ENCODE peak calls at places on chromosome 18, in seven cellular contexts. One of them, this sample, is unnamed.

GRCh38 chr18:63155169-63155852 is 164.3 kb downstream of the BCL2 start:
- DNase-seq in IMR-90: no peak
- DNase-seq in neuronal stem cell: peak; percentile 41
- DNase-seq in H1: peak; percentile 50
- DNase-seq in mesendoderm: peak; percentile 86
- DNase-seq in mesenchymal stem cell: peak; percentile 5
- DNase-seq in trophoblast cell: peak; percentile 86
- DNase-seq in this sample: peak; percentile 91

GRCh38 chr18:58241877-58242276 is 197.9 kb downstream of the NEDD4L start:
- DNase-seq in neuronal stem cell: no peak
- DNase-seq in mesenchymal stem cell: peak; percentile 31
- DNase-seq in mesendoderm: no peak
- DNase-seq in IMR-90: peak; percentile 93
- DNase-seq in H1: no peak
- DNase-seq in trophoblast cell: no peak
- DNase-seq in this sample: no peak

GRCh38 chr18:54479365-54479764 is 111.7 kb upstream of the DYNAP start:
- DNase-seq in neuronal stem cell: no peak
- DNase-seq in mesendoderm: peak; percentile 27
- DNase-seq in trophoblast cell: peak; percentile 79
- DNase-seq in IMR-90: no peak
- DNase-seq in H1: no peak
- DNase-seq in mesenchymal stem cell: no peak
- DNase-seq in this sample: no peak

GRCh38 chr18:70459251-70459650 is 170.4 kb downstream of the SOCS6 start:
- DNase-seq in trophoblast cell: no peak
- DNase-seq in H1: no peak
- DNase-seq in mesenchymal stem cell: no peak
- DNase-seq in mesendoderm: no peak
- DNase-seq in neuronal stem cell: no peak
- DNase-seq in IMR-90: no peak
- DNase-seq in this sample: no peak

GRCh38 chr18:2662990-2663389 is 7.5 kb downstream of the SMCHD1 start:
- DNase-seq in neuronal stem cell: no peak
- DNase-seq in IMR-90: no peak
- DNase-seq in trophoblast cell: no peak
- DNase-seq in H1: no peak
- DNase-seq in mesenchymal stem cell: no peak
- DNase-seq in mesendoderm: no peak
- DNase-seq in this sample: no peak

GRCh38 chr18:13447621-13448020 is 229.1 kb downstream of the LDLRAD4 start:
- DNase-seq in mesenchymal stem cell: peak; percentile 48
- DNase-seq in IMR-90: peak; percentile 48
- DNase-seq in mesendoderm: peak; percentile 84
- DNase-seq in neuronal stem cell: no peak
- DNase-seq in trophoblast cell: peak; percentile 95
- DNase-seq in H1: no peak
- DNase-seq in this sample: peak; percentile 47

GRCh38 chr18:55575949-55576348 is 12.0 kb downstream of the TCF4 start:
- DNase-seq in H1: no peak
- DNase-seq in neuronal stem cell: no peak
- DNase-seq in trophoblast cell: no peak
- DNase-seq in mesendoderm: no peak
- DNase-seq in IMR-90: no peak
- DNase-seq in mesenchymal stem cell: no peak
- DNase-seq in this sample: no peak

GRCh38 chr18:43534511-43534910 is 257.2 kb upstream of the SYT4 start:
- DNase-seq in mesenchymal stem cell: peak; percentile 6
- DNase-seq in H1: no peak
- DNase-seq in neuronal stem cell: no peak
- DNase-seq in IMR-90: no peak
- DNase-seq in trophoblast cell: no peak
- DNase-seq in mesendoderm: peak; percentile 10
- DNase-seq in this sample: no peak

GRCh38 chr18:62339106-62339988 is 14.2 kb downstream of the TNFRSF11A start:
- DNase-seq in H1: no peak
- DNase-seq in trophoblast cell: peak; percentile 56
- DNase-seq in mesendoderm: peak; percentile 40
- DNase-seq in neuronal stem cell: no peak
- DNase-seq in IMR-90: peak; percentile 81
- DNase-seq in mesenchymal stem cell: peak; percentile 22
- DNase-seq in this sample: no peak

GRCh38 chr18:55384551-55385275 is 203.3 kb downstream of the TCF4 start:
- DNase-seq in IMR-90: peak; percentile 48
- DNase-seq in H1: peak; percentile 10
- DNase-seq in mesendoderm: peak; percentile 78
- DNase-seq in trophoblast cell: peak; percentile 14
- DNase-seq in neuronal stem cell: no peak
- DNase-seq in mesenchymal stem cell: peak; percentile 49
- DNase-seq in this sample: peak; percentile 54

GRCh38 chr18:4878480-4878879 is 318.6 kb downstream of the AKAIN1 start:
- DNase-seq in neuronal stem cell: no peak
- DNase-seq in mesenchymal stem cell: no peak
- DNase-seq in trophoblast cell: no peak
- DNase-seq in H1: no peak
- DNase-seq in IMR-90: no peak
- DNase-seq in mesendoderm: no peak
- DNase-seq in this sample: no peak

GRCh38 chr18:26471826-26472225 is 76.5 kb downstream of the KCTD1 start:
- DNase-seq in neuronal stem cell: no peak
- DNase-seq in H1: no peak
- DNase-seq in mesenchymal stem cell: no peak
- DNase-seq in trophoblast cell: no peak
- DNase-seq in IMR-90: no peak
- DNase-seq in mesendoderm: no peak
- DNase-seq in this sample: no peak

GRCh38 chr18:36786686-36787085 is 42.1 kb downstream of the TPGS2 start:
- DNase-seq in neuronal stem cell: no peak
- DNase-seq in trophoblast cell: peak; percentile 85
- DNase-seq in mesendoderm: peak; percentile 37
- DNase-seq in H1: no peak
- DNase-seq in mesenchymal stem cell: peak; percentile 65
- DNase-seq in IMR-90: peak; percentile 71
- DNase-seq in this sample: no peak

GRCh38 chr18:63162271-63163014 is 157.1 kb downstream of the BCL2 start:
- DNase-seq in trophoblast cell: peak; percentile 9
- DNase-seq in neuronal stem cell: no peak
- DNase-seq in H1: no peak
- DNase-seq in IMR-90: peak; percentile 27
- DNase-seq in mesenchymal stem cell: peak; percentile 48
- DNase-seq in mesendoderm: no peak
- DNase-seq in this sample: no peak

GRCh38 chr18:9392726-9393125 is 58.2 kb downstream of the TWSG1 start:
- DNase-seq in mesendoderm: peak; percentile 26
- DNase-seq in H1: no peak
- DNase-seq in trophoblast cell: peak; percentile 38
- DNase-seq in neuronal stem cell: no peak
- DNase-seq in IMR-90: no peak
- DNase-seq in mesenchymal stem cell: no peak
- DNase-seq in this sample: no peak
- H2AK5ac ChIP-seq in mesendoderm: no peak overlapping the region
- H2AK5ac ChIP-seq in H1: no peak overlapping the region
- H2AK5ac ChIP-seq in trophoblast cell: no peak overlapping the region
- H2AK5ac ChIP-seq in neuronal stem cell: no peak overlapping the region
- H2AK5ac ChIP-seq in IMR-90: no peak overlapping the region
- H2AK5ac ChIP-seq in mesenchymal stem cell: no peak overlapping the region
- H2AK5ac ChIP-seq in this sample: no peak overlapping the region

GRCh38 chr18:23302514-23302851 is 150.6 kb upstream of the RIOK3 start:
- DNase-seq in mesendoderm: no peak
- DNase-seq in IMR-90: no peak
- DNase-seq in trophoblast cell: no peak
- DNase-seq in neuronal stem cell: no peak
- DNase-seq in H1: no peak
- DNase-seq in mesenchymal stem cell: no peak
- DNase-seq in this sample: no peak

GRCh38 chr18:23300211-23300887 is 152.7 kb upstream of the RIOK3 start:
- DNase-seq in mesenchymal stem cell: peak; percentile 53
- DNase-seq in H1: no peak
- DNase-seq in mesendoderm: no peak
- DNase-seq in trophoblast cell: peak; percentile 56
- DNase-seq in neuronal stem cell: no peak
- DNase-seq in IMR-90: peak; percentile 41
- DNase-seq in this sample: no peak

GRCh38 chr18:23301971-23302370 is 151.1 kb upstream of the RIOK3 start:
- DNase-seq in mesenchymal stem cell: no peak
- DNase-seq in mesendoderm: no peak
- DNase-seq in neuronal stem cell: no peak
- DNase-seq in IMR-90: no peak
- DNase-seq in trophoblast cell: no peak
- DNase-seq in H1: no peak
- DNase-seq in this sample: no peak

GRCh38 chr18:23306842-23307241 is 146.2 kb upstream of the RIOK3 start:
- DNase-seq in H1: no peak
- DNase-seq in mesendoderm: no peak
- DNase-seq in neuronal stem cell: no peak
- DNase-seq in IMR-90: no peak
- DNase-seq in mesenchymal stem cell: no peak
- DNase-seq in trophoblast cell: no peak
- DNase-seq in this sample: no peak

DNA sequence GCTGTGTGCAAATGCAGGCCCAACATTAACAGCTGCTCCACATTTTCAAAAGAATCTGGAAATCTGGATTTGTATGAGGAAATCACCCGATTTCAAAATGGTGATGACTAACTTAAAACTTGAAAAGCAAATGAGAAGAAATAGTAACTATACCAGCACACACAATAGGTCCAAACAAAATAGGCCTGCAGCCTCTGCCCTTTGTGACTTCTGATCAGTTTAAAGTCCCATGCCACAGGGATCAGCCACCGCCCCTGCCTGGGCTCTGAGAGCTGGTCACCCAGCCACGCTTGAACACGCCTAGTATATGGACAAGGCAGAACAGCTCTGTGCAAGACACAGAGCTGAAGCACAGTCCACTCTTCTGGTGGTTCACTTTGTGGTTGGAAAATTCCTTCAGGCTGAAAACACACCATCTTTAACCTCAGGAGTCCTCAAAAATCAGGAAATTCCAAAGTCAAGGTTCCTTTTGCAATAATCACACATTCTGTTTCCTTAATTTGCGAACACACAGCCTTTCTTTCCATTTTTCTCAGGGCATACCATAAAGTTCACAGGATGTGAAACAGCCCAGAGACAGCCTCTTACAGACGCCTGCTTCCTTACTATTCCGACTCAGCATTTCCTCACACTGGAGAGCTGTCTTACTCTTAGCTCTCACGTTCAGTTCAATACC is 150.1 kb upstream of the RIOK3 start:
- DNase-seq in neuronal stem cell: no peak
- DNase-seq in mesendoderm: no peak
- DNase-seq in mesenchymal stem cell: peak; percentile 96
- DNase-seq in trophoblast cell: peak; percentile 98
- DNase-seq in H1: no peak
- DNase-seq in IMR-90: peak; percentile 81
- DNase-seq in this sample: no peak
- H3K9ac ChIP-seq in neuronal stem cell: no peak overlapping the region
- H3K9ac ChIP-seq in mesendoderm: no peak overlapping the region
- H3K9ac ChIP-seq in mesenchymal stem cell: peak overlapping the region; percentile 65
- H3K9ac ChIP-seq in trophoblast cell: peak overlapping the region; percentile 2
- H3K9ac ChIP-seq in H1: no peak overlapping the region
- H3K9ac ChIP-seq in IMR-90: no peak overlapping the region
- H3K9ac ChIP-seq in this sample: no peak overlapping the region

GRCh38 chr18:66727991-66728390 is 124.1 kb upstream of the CDH19 start:
- DNase-seq in trophoblast cell: no peak
- DNase-seq in mesenchymal stem cell: no peak
- DNase-seq in neuronal stem cell: no peak
- DNase-seq in mesendoderm: no peak
- DNase-seq in IMR-90: no peak
- DNase-seq in H1: no peak
- DNase-seq in this sample: no peak
- H2BK120ac ChIP-seq in trophoblast cell: no peak overlapping the region
- H2BK120ac ChIP-seq in mesenchymal stem cell: no peak overlapping the region
- H2BK120ac ChIP-seq in neuronal stem cell: no peak overlapping the region
- H2BK120ac ChIP-seq in mesendoderm: no peak overlapping the region
- H2BK120ac ChIP-seq in IMR-90: no peak overlapping the region
- H2BK120ac ChIP-seq in H1: no peak overlapping the region
- H2BK120ac ChIP-seq in this sample: no peak overlapping the region

GRCh38 chr18:50104421-50104820 is 90.5 kb downstream of the MYO5B start:
- DNase-seq in neuronal stem cell: no peak
- DNase-seq in trophoblast cell: no peak
- DNase-seq in H1: no peak
- DNase-seq in IMR-90: no peak
- DNase-seq in mesendoderm: no peak
- DNase-seq in mesenchymal stem cell: no peak
- DNase-seq in this sample: no peak
- H2AK5ac ChIP-seq in neuronal stem cell: no peak overlapping the region
- H2AK5ac ChIP-seq in trophoblast cell: no peak overlapping the region
- H2AK5ac ChIP-seq in H1: no peak overlapping the region
- H2AK5ac ChIP-seq in IMR-90: no peak overlapping the region
- H2AK5ac ChIP-seq in mesendoderm: no peak overlapping the region
- H2AK5ac ChIP-seq in mesenchymal stem cell: no peak overlapping the region
- H2AK5ac ChIP-seq in this sample: no peak overlapping the region

GRCh38 chr18:33699372-33699771 is 121.4 kb downstream of the ASXL3 start:
- DNase-seq in mesenchymal stem cell: no peak
- DNase-seq in neuronal stem cell: no peak
- DNase-seq in mesendoderm: no peak
- DNase-seq in H1: no peak
- DNase-seq in IMR-90: no peak
- DNase-seq in trophoblast cell: no peak
- DNase-seq in this sample: no peak

GRCh38 chr18:33697498-33697897 is 119.5 kb downstream of the ASXL3 start:
- DNase-seq in H1: no peak
- DNase-seq in mesenchymal stem cell: peak; percentile 21
- DNase-seq in trophoblast cell: peak; percentile 45
- DNase-seq in IMR-90: no peak
- DNase-seq in mesendoderm: no peak
- DNase-seq in neuronal stem cell: no peak
- DNase-seq in this sample: no peak

GRCh38 chr18:33702625-33703024 is 124.6 kb downstream of the ASXL3 start:
- DNase-seq in trophoblast cell: no peak
- DNase-seq in IMR-90: no peak
- DNase-seq in mesendoderm: no peak
- DNase-seq in mesenchymal stem cell: no peak
- DNase-seq in neuronal stem cell: no peak
- DNase-seq in H1: no peak
- DNase-seq in this sample: no peak

GRCh38 chr18:33696332-33697162 is 118.5 kb downstream of the ASXL3 start:
- DNase-seq in IMR-90: no peak
- DNase-seq in trophoblast cell: no peak
- DNase-seq in mesenchymal stem cell: no peak
- DNase-seq in H1: no peak
- DNase-seq in mesendoderm: peak; percentile 80
- DNase-seq in neuronal stem cell: no peak
- DNase-seq in this sample: no peak

DNA sequence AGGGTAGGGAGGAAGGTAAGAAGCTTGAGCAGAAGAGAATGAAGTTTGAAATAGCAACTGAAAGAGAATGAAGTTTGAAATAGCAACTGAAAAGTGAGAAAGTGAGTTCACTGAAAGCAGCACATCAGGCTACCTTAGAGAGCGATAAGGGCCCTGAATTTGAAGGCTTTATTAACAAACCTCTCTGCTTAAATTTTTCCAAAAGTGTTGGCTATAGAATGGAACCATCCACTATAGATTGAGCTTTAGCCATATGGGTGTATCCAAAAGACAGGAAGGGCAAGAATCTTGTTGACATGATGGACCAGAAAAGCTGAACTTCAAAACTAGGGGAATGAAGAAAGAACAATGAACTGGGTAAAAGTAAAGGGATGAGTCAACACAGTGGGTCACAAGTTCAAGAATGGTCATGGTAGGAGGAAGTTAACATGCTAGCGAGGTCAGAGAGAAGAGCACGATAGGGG is 122.5 kb downstream of the ASXL3 start:
- DNase-seq in mesendoderm: no peak
- DNase-seq in IMR-90: no peak
- DNase-seq in trophoblast cell: peak; percentile 1
- DNase-seq in neuronal stem cell: no peak
- DNase-seq in mesenchymal stem cell: no peak
- DNase-seq in H1: no peak
- DNase-seq in this sample: no peak
- H3K9ac ChIP-seq in mesendoderm: no peak overlapping the region
- H3K9ac ChIP-seq in IMR-90: no peak overlapping the region
- H3K9ac ChIP-seq in trophoblast cell: no peak overlapping the region
- H3K9ac ChIP-seq in neuronal stem cell: no peak overlapping the region
- H3K9ac ChIP-seq in mesenchymal stem cell: no peak overlapping the region
- H3K9ac ChIP-seq in H1: no peak overlapping the region
- H3K9ac ChIP-seq in this sample: no peak overlapping the region